ENCODE peak calls at places on chromosomes 16 and 17, in eight cellular contexts. K is naive thymus-derived CD4-positive, alpha-beta T cell; Y is kidney; U is brain microvascular endothelial cell; M is tibial artery; O is fibroblast of lung; G is Peyer's patch; E is psoas muscle. N is an unnamed sample.

GRCh38 chr17:81821603-81822311 is 11.3 kb downstream of the MCRIP1 start:
- DNase-seq in K (peak), Y (peak), U (peak), M (peak), O (peak), G (peak), E (peak), N (peak)

GRCh38 chr17:42704495-42705494 is 22.5 kb downstream of the CNTNAP1 start:
- DNase-seq in K (peak), Y (no peak), U (no peak), M (peak), O (no peak), G (no peak), E (no peak), N (no peak)

GRCh38 chr17:12839042-12839441 is 49.7 kb downstream of the ARHGAP44 start:
- DNase-seq in K (no peak), Y (no peak), U (no peak), M (no peak), O (no peak), G (no peak), E (no peak), N (no peak)

GRCh38 chr16:84198401-84198800 is 7.4 kb downstream of the ADAD2 start:
- DNase-seq in K (no peak), Y (no peak), U (peak), M (no peak), O (peak), G (no peak), E (no peak), N (no peak)

GRCh38 chr16:3149630-3150345 is 15.0 kb downstream of the ZNF213 start:
- DNase-seq in K (peak), Y (peak), U (peak), M (peak), O (peak), G (peak), E (peak), N (peak)

GRCh38 chr16:3787924-3788661 is 70.8 kb upstream of the TRAP1 start:
- DNase-seq in K (no peak), Y (no peak), U (no peak), M (no peak), O (no peak), G (no peak), E (no peak), N (no peak)

GRCh38 chr17:17090642-17091103 is 48.4 kb downstream of the MPRIP start:
- DNase-seq in K (no peak), Y (no peak), U (no peak), M (no peak), O (no peak), G (peak), E (no peak), N (peak)

GRCh38 chr17:55969577-55969976 is 183.7 kb upstream of the ANKFN1 start:
- DNase-seq in K (no peak), Y (no peak), U (no peak), M (no peak), O (no peak), G (no peak), E (no peak), N (no peak)

GRCh38 chr17:68455756-68456528 is 1.4 kb downstream of the WIPI1 start:
- DNase-seq in K (no peak), Y (no peak), U (peak), M (no peak), O (peak), G (no peak), E (no peak), N (no peak)

GRCh38 chr16:12582696-12583095 is 221.0 kb downstream of the CPPED1 start:
- DNase-seq in K (no peak), Y (no peak), U (no peak), M (peak), O (no peak), G (peak), E (no peak), N (no peak)

GRCh38 chr16:67164599-67165061 is at the start of gene HSF4:
- DNase-seq in K (no peak), Y (peak), U (no peak), M (peak), O (no peak), G (peak), E (peak), N (no peak)

GRCh38 chr16:3171855-3172593 is 16.0 kb upstream of the OR1F1 start:
- DNase-seq in K (peak), Y (peak), U (peak), M (no peak), O (peak), G (no peak), E (no peak), N (no peak)

GRCh38 chr17:57665128-57665527 is 80.0 kb downstream of the CCDC182 start:
- DNase-seq in K (no peak), Y (no peak), U (no peak), M (peak), O (no peak), G (no peak), E (no peak), N (no peak)

GRCh38 chr17:57577751-57578607 is 167.1 kb downstream of the CCDC182 start:
- DNase-seq in K (no peak), Y (peak), U (peak), M (no peak), O (peak), G (no peak), E (peak), N (no peak)

GRCh38 chr17:53499277-53499676 is 323.4 kb upstream of the KIF2B start:
- DNase-seq in K (no peak), Y (no peak), U (no peak), M (no peak), O (no peak), G (no peak), E (no peak), N (no peak)

GRCh38 chr16:17512636-17513220 is 42.0 kb upstream of the XYLT1 start:
- DNase-seq in K (no peak), Y (no peak), U (no peak), M (no peak), O (peak), G (no peak), E (no peak), N (no peak)

GRCh38 chr16:66604376-66605176 is at the start of gene CMTM3:
- DNase-seq in K (peak), Y (peak), U (peak), M (peak), O (peak), G (peak), E (peak), N (peak)

GRCh38 chr16:50244140-50244503 is 22.2 kb upstream of the ADCY7 start:
- DNase-seq in K (no peak), Y (no peak), U (peak), M (no peak), O (peak), G (no peak), E (no peak), N (no peak)

GRCh38 chr16:23949630-23950290 is 114.0 kb downstream of the PRKCB start:
- DNase-seq in K (peak), Y (peak), U (no peak), M (no peak), O (no peak), G (peak), E (no peak), N (peak)

GRCh38 chr17:13000561-13000960 is 17.3 kb downstream of the ELAC2 start:
- DNase-seq in K (no peak), Y (no peak), U (no peak), M (peak), O (no peak), G (no peak), E (no peak), N (no peak)

GRCh38 chr16:2480948-2481347 is 6.0 kb downstream of the TBC1D24 start:
- DNase-seq in K (no peak), Y (peak), U (no peak), M (no peak), O (no peak), G (peak), E (no peak), N (peak)

GRCh38 chr17:44795928-44796327 is 34.2 kb downstream of the GJC1 start:
- DNase-seq in K (no peak), Y (peak), U (no peak), M (no peak), O (no peak), G (no peak), E (no peak), N (no peak)

GRCh38 chr17:21239680-21240374 is 13.4 kb downstream of the NATD1 start:
- DNase-seq in K (no peak), Y (no peak), U (peak), M (no peak), O (peak), G (no peak), E (no peak), N (no peak)

GRCh38 chr17:35241520-35241919 is 1.4 kb upstream of the SLFN5 start:
- DNase-seq in K (peak), Y (no peak), U (no peak), M (no peak), O (no peak), G (peak), E (peak), N (peak)

GRCh38 chr17:46894476-46895151 is 28.3 kb upstream of the GOSR2 start:
- DNase-seq in K (no peak), Y (peak), U (no peak), M (no peak), O (no peak), G (no peak), E (no peak), N (no peak)

GRCh38 chr17:10061131-10061581 is 137.2 kb downstream of the GAS7 start:
- DNase-seq in K (no peak), Y (no peak), U (no peak), M (no peak), O (no peak), G (no peak), E (peak), N (no peak)

GRCh38 chr16:17392857-17393421 is 77.8 kb downstream of the XYLT1 start:
- DNase-seq in K (no peak), Y (no peak), U (no peak), M (no peak), O (no peak), G (peak), E (no peak), N (no peak)

GRCh38 chr17:35855965-35856364 is 12.7 kb downstream of the HEATR9 start:
- DNase-seq in K (no peak), Y (no peak), U (no peak), M (no peak), O (no peak), G (no peak), E (no peak), N (no peak)

GRCh38 chr16:46482895-46483294 is 138.3 kb downstream of the SHCBP1 start:
- DNase-seq in K (no peak), Y (no peak), U (no peak), M (no peak), O (no peak), G (no peak), E (no peak), N (no peak)

GRCh38 chr17:42277342-42277712 is 1.1 kb upstream of the STAT5B start:
- DNase-seq in K (no peak), Y (no peak), U (no peak), M (no peak), O (no peak), G (peak), E (no peak), N (no peak)

GRCh38 chr17:16463341-16464000 is 28.5 kb downstream of the LRRC75A start:
- DNase-seq in K (no peak), Y (no peak), U (no peak), M (no peak), O (peak), G (peak), E (no peak), N (no peak)

GRCh38 chr17:49861150-49861884 is 13.4 kb upstream of the TAC4 start:
- DNase-seq in K (peak), Y (no peak), U (peak), M (no peak), O (peak), G (peak), E (no peak), N (no peak)

GRCh38 chr16:88956546-88957455 is 20.2 kb downstream of the CBFA2T3 start:
- DNase-seq in K (no peak), Y (no peak), U (no peak), M (no peak), O (no peak), G (no peak), E (peak), N (no peak)

GRCh38 chr16:21283521-21284289 is 5.6 kb upstream of the CRYM start:
- DNase-seq in K (no peak), Y (no peak), U (peak), M (peak), O (peak), G (peak), E (peak), N (peak)

GRCh38 chr16:11742041-11742535 is 569 bp downstream of the TXNDC11 start:
- DNase-seq in K (peak), Y (peak), U (no peak), M (peak), O (peak), G (peak), E (peak), N (peak)

GRCh38 chr17:81328489-81328888 is 33.4 kb upstream of the SLC38A10 start:
- DNase-seq in K (no peak), Y (no peak), U (no peak), M (no peak), O (no peak), G (no peak), E (peak), N (no peak)

GRCh38 chr17:42459256-42459982 is 741 bp downstream of the ATP6V0A1 start:
- DNase-seq in K (peak), Y (peak), U (peak), M (peak), O (peak), G (peak), E (peak), N (peak)

GRCh38 chr16:86931410-86931941 is 353.1 kb downstream of the FOXL1 start:
- DNase-seq in K (no peak), Y (peak), U (peak), M (peak), O (peak), G (no peak), E (no peak), N (no peak)

GRCh38 chr17:82303944-82304808 is 13.2 kb downstream of the CD7 start:
- DNase-seq in K (no peak), Y (peak), U (no peak), M (no peak), O (no peak), G (no peak), E (no peak), N (peak)

GRCh38 chr16:66469291-66469931 is 42.3 kb downstream of the BEAN1 start:
- DNase-seq in K (no peak), Y (no peak), U (no peak), M (peak), O (no peak), G (peak), E (no peak), N (no peak)

DNA sequence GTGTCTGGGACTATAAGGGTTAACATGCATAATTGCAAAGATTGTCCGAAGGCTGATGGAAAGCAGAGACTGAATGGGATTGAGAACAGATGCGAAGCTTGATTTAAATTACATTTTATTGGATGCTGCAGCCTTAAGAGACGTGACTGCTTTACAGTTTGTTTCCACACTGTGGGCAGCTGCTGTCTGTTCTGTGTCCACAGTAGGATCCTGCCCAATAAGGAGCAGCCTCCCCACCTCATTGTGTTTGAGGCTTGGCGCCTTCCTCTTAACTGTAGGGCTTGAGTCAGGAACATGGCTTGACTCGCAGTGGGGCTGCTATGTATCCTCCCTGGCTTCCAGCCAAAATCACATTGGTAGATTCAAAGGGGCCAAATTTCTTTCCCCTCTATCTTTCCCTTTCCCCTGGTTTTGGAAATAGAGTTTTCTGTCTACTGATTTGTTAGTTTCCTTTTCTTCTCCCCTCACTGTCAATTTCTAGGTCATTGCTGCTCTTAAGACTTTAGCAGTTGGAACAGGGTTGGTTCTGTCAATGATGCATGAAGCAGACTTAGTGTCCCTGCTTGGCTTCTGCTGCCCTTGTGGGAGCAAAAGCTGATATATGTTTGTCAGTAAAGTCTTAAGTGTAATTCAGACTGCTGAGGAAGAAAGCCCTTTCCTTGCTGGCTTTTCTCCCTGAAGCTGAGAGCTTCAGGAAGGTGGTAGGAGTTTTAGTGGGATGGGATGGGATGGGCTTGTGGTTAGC is 5.1 kb upstream of the RARA start:
- DNase-seq in K (no peak), Y (no peak), U (no peak), M (no peak), O (peak), G (no peak), E (peak), N (no peak)
- H3K27ac ChIP-seq in K (no peak), Y (no peak), U (no peak), M (no peak), O (peak), G (no peak), E (peak), N (no peak)

DNA sequence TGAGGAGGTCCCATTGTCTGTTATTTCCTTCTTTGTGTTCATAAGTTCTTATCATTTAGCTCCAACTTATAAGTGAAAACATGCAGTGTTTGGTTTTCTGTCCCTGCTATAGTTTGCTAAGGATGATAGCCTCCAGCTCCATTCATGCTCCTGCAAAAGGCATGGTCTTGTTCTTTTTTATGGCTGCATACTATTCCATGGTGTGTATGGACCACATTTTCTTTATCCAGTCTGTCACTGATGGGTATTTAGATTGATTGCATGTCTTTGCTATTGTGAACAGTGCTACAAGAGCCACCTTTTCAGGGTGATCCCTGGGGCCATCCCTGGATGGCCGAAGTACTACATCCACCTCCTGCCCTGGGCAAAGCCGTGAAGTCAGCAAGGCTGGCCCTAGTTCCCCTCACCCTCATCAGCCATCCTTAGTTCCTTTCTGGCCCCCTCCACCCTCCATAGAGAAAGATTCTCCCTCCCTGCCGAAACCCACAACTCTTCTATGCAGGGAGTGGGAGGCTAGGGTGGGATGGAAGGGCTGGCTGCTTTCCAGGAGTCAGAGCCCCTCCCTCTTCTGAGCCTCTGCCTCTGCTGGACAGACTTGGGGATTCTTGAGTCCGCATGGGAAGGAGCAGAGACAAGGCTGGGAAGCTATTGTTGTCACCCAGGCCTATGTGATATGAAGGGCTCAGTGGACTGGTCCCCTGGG is 8.3 kb downstream of the MT1X start:
- DNase-seq in K (no peak), Y (no peak), U (no peak), M (peak), O (no peak), G (no peak), E (no peak), N (no peak)
- H3K27ac ChIP-seq in K (no peak), Y (no peak), U (no peak), M (no peak), O (no peak), G (no peak), E (no peak), N (no peak)

GRCh38 chr17:75109407-75110236 is at the start of gene ARMC7:
- DNase-seq in K (peak), Y (peak), U (peak), M (peak), O (peak), G (peak), E (peak), N (peak)
- H3K27ac ChIP-seq in K (peak), Y (no peak), U (no peak), M (peak), O (no peak), G (peak), E (peak), N (peak)

DNA sequence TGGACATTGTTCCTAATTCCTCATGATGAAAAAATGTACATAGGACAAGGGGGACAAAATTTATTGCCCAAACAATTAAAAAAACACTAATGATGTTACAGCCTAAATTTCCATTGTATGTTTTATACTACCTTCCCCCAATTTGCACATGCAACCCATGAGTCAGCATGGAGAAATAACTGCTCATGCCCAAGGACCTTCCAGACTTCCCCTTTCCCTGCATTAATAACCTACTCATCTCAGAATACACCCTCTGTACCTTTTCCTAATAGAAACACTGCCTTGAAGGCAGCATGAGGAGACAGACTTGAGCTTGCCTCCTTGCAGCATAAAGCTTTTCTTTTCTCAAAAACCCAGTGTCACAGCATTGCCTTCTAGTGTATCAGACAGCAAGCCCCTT is 2402.8 kb downstream of the TP53TG3F start:
- DNase-seq in K (no peak), Y (no peak), U (no peak), M (no peak), O (no peak), G (no peak), E (no peak), N (no peak)
- H3K27ac ChIP-seq in K (no peak), Y (no peak), U (no peak), M (no peak), O (no peak), G (no peak), E (no peak), N (no peak)

DNA sequence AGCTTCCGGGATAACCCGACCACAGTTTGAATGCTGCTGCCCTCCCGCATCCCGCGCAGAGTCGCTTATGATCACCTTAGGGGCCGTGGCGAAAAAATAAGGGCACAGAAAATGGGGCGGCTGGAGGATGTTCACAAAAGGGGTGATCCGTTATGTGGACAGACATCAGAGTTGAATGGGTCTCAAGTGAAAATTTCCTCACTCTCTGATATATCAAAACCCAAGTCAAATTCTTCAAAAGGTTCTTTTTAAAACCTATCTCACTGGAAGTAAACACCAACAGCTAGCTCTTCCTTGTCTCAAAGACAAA is 400 bp upstream of the CEP112 start:
- DNase-seq in K (no peak), Y (no peak), U (no peak), M (no peak), O (no peak), G (no peak), E (no peak), N (no peak)
- H3K27ac ChIP-seq in K (peak), Y (no peak), U (no peak), M (peak), O (peak), G (peak), E (peak), N (peak)